ENCODE peak calls at places on chromosomes 16 and 17, in ten cellular contexts. C is stimulated activated CD8-positive, alpha-beta memory T cell treated with anti-CD3 and anti-CD28 coated beads, Interleukin-15, amount 100 ng/mL, for 48 hours; J is Right ventricle myocardium superior; P is NCI-H2081; R is lung; Q is HFFc6; H is stimulated activated CD4-positive, alpha-beta T cell treated with anti-CD3 and anti-CD28 coated beads, Interleukin-2, amount 100 ng/mL, for 48 hours; E is iris pigment epithelial cell; L is T-helper 22 cell; S is NCI-H1105. B is an unnamed sample.

GRCh38 chr17:8420041-8420934 is 15.4 kb upstream of the NDEL1 start:
- DNase-seq in P (no peak), C (no peak), H (no peak), J (peak; percentile 66), Q (no peak), R (peak; percentile 84), L (no peak), E (peak; percentile 84), S (no peak), B (peak; percentile 94)

GRCh38 chr16:69432069-69432468 is 7.7 kb downstream of the CYB5B start:
- DNase-seq in H (no peak), C (no peak), J (no peak), Q (no peak), L (no peak), S (no peak), P (no peak), R (no peak), E (no peak), B (no peak)

GRCh38 chr17:17258998-17259397 is 22.0 kb upstream of the FLCN start:
- DNase-seq in R (no peak), H (no peak), Q (no peak), C (no peak), J (no peak), S (no peak), P (no peak), L (no peak), E (no peak), B (no peak)

GRCh38 chr17:65360961-65361552 is 200.4 kb downstream of the AXIN2 start:
- DNase-seq in S (no peak), C (no peak), H (no peak), P (peak; percentile 49), L (no peak), Q (no peak), J (no peak), R (no peak), E (no peak), B (no peak)

GRCh38 chr17:30095507-30096244 is 20.9 kb upstream of the NSRP1 start:
- DNase-seq in P (peak; percentile 26), C (no peak), S (no peak), E (peak; percentile 86), H (no peak), J (no peak), R (no peak), L (no peak), Q (peak; percentile 82), B (peak; percentile 19)

GRCh38 chr17:12673788-12674187 is 8.1 kb downstream of the MYOCD start:
- DNase-seq in J (no peak), H (no peak), P (no peak), S (no peak), Q (peak; percentile 51), C (no peak), E (peak; percentile 52), L (no peak), R (no peak), B (no peak)

GRCh38 chr17:62755139-62755851 is 52.8 kb downstream of the MARCHF10 start:
- DNase-seq in S (no peak), E (no peak), J (peak; percentile 44), P (no peak), C (no peak), H (no peak), Q (no peak), L (no peak), R (no peak), B (no peak)

GRCh38 chr17:43994272-43995149 is 9.9 kb upstream of the NAGS start:
- DNase-seq in P (peak; percentile 80), H (peak; percentile 63), J (peak; percentile 71), E (peak; percentile 48), L (peak; percentile 33), R (peak; percentile 63), C (peak; percentile 53), S (no peak), Q (peak; percentile 35), B (peak; percentile 53)

GRCh38 chr17:27443491-27443890 is 12.8 kb upstream of the KSR1 start:
- DNase-seq in S (no peak), E (no peak), P (no peak), L (no peak), Q (no peak), C (no peak), H (no peak), R (no peak), J (no peak), B (no peak)

GRCh38 chr17:32111141-32111771 is 31.0 kb upstream of the RHOT1 start:
- DNase-seq in Q (peak; percentile 47), R (peak; percentile 36), H (peak; percentile 8), J (peak; percentile 60), E (peak; percentile 83), C (peak; percentile 8), P (peak; percentile 81), L (peak; percentile 5), S (no peak), B (peak; percentile 33)

GRCh38 chr17:1882836-1883235 is 53.0 kb downstream of the RPA1 start:
- DNase-seq in E (peak; percentile 41), J (no peak), R (no peak), Q (peak; percentile 19), P (peak; percentile 22), L (no peak), C (no peak), S (no peak), H (no peak), B (peak; percentile 17)

GRCh38 chr17:13478326-13478830 is 123.4 kb downstream of the HS3ST3A1 start:
- DNase-seq in L (no peak), H (no peak), S (no peak), E (no peak), P (no peak), R (no peak), C (no peak), J (no peak), Q (peak; percentile 75), B (no peak)

GRCh38 chr17:75750661-75751423 is 14.2 kb downstream of the GALK1 start:
- DNase-seq in S (no peak), P (no peak), R (no peak), J (no peak), H (no peak), C (no peak), L (no peak), Q (no peak), E (no peak), B (no peak)

GRCh38 chr17:16086957-16087356 is 87.3 kb downstream of the TTC19 start:
- DNase-seq in Q (no peak), R (no peak), S (no peak), L (no peak), P (no peak), H (no peak), C (no peak), J (no peak), E (no peak), B (no peak)

GRCh38 chr17:69232650-69233049 is 4.0 kb upstream of the ABCA10 start:
- DNase-seq in H (no peak), C (no peak), Q (no peak), R (no peak), S (no peak), J (no peak), E (no peak), P (no peak), L (no peak), B (no peak)

GRCh38 chr17:59311051-59311468 is 20.4 kb upstream of the YPEL2 start:
- DNase-seq in E (peak; percentile 36), R (peak; percentile 35), C (no peak), S (peak; percentile 67), Q (peak; percentile 48), J (no peak), P (peak; percentile 80), H (peak; percentile 28), L (no peak), B (peak; percentile 58)

GRCh38 chr17:7475764-7476422 is 3.5 kb downstream of the ZBTB4 start:
- DNase-seq in P (no peak), H (no peak), L (no peak), E (no peak), S (no peak), R (no peak), Q (peak; percentile 35), J (peak; percentile 73), C (no peak), B (no peak)

GRCh38 chr17:9232591-9233270 is 211.4 kb downstream of the NTN1 start:
- DNase-seq in C (no peak), Q (no peak), R (no peak), J (peak; percentile 20), P (no peak), H (no peak), L (no peak), E (no peak), S (no peak), B (no peak)

GRCh38 chr16:50597563-50598255 is 49.5 kb downstream of the NKD1 start:
- DNase-seq in S (no peak), C (no peak), Q (no peak), L (no peak), J (no peak), R (no peak), E (no peak), P (no peak), H (no peak), B (no peak)

GRCh38 chr17:65477600-65477999 is 83.8 kb downstream of the AXIN2 start:
- DNase-seq in J (no peak), P (no peak), C (no peak), L (no peak), Q (no peak), E (no peak), S (no peak), H (no peak), R (no peak), B (no peak)

B was measured in mucosa of gallbladder.